ENCODE peak calls at places on chromosomes 5 and 9, in nine cellular contexts. S is hepatocyte; C is effector memory CD4-positive, alpha-beta T cell; N is prostate gland; R is RWPE2; V is coronary artery; U is neuronal stem cell; E is AG04450; Z is left ventricle myocardium inferior. P is an unnamed sample.

GRCh38 chr5:97534166-97534565 is 351.1 kb upstream of the RIOK2 start:
- DNase-seq in S (peak), C (no peak), N (peak), R (no peak), V (no peak), U (peak), E (peak), Z (no peak), P (peak)

GRCh38 chr5:13866792-13867191 is 77.7 kb downstream of the DNAH5 start:
- DNase-seq in S (peak), C (no peak), N (no peak), R (no peak), V (no peak), U (peak), E (no peak), Z (peak), P (peak)

GRCh38 chr9:86329649-86330048 is 24.6 kb downstream of the TUT7 start:
- DNase-seq in S (no peak), C (no peak), N (no peak), R (no peak), V (no peak), U (no peak), E (no peak), Z (no peak), P (no peak)

GRCh38 chr9:69885474-69885929 is 64.9 kb downstream of the CFAP95 start:
- DNase-seq in S (no peak), C (no peak), N (no peak), R (no peak), V (no peak), U (no peak), E (no peak), Z (no peak), P (no peak)

GRCh38 chr5:59620535-59621212 is 272.9 kb downstream of the PDE4D start:
- DNase-seq in S (no peak), C (no peak), N (no peak), R (no peak), V (no peak), U (no peak), E (no peak), Z (no peak), P (no peak)

GRCh38 chr5:146173597-146173996 is 8.9 kb downstream of the LARS1 start:
- DNase-seq in S (no peak), C (no peak), N (no peak), R (no peak), V (no peak), U (no peak), E (no peak), Z (no peak), P (no peak)

GRCh38 chr5:58466939-58467338 is 7.1 kb upstream of the PLK2 start:
- DNase-seq in S (peak), C (no peak), N (no peak), R (no peak), V (no peak), U (no peak), E (no peak), Z (no peak), P (peak)

GRCh38 chr9:127686461-127687393 is 20.1 kb upstream of the CFAP157 start:
- DNase-seq in S (no peak), C (no peak), N (no peak), R (no peak), V (no peak), U (no peak), E (no peak), Z (no peak), P (no peak)

GRCh38 chr9:90477535-90477934 is 165.1 kb downstream of the DIRAS2 start:
- DNase-seq in S (no peak), C (no peak), N (no peak), R (no peak), V (no peak), U (no peak), E (no peak), Z (no peak), P (no peak)

GRCh38 chr5:115627295-115627825 is 1.5 kb upstream of the TMED7 start:
- DNase-seq in S (no peak), C (no peak), N (no peak), R (no peak), V (no peak), U (no peak), E (no peak), Z (no peak), P (peak)

GRCh38 chr5:119537704-119538103 is 85.4 kb downstream of the HSD17B4 start:
- DNase-seq in S (peak), C (no peak), N (no peak), R (no peak), V (no peak), U (no peak), E (no peak), Z (no peak), P (peak)
- H3K4me3 ChIP-seq in S (no peak), C (no peak), N (no peak), R (no peak), V (no peak), U (no peak), E (no peak), Z (no peak), P (no peak)

GRCh38 chr5:41815261-41815660 is 55.0 kb downstream of the OXCT1 start:
- DNase-seq in S (no peak), C (no peak), N (no peak), R (no peak), V (no peak), U (no peak), E (no peak), Z (no peak), P (no peak)
- H3K27ac ChIP-seq in S (no peak), C (no peak), N (no peak), R (no peak), V (no peak), U (no peak), E (no peak), Z (no peak), P (no peak)

GRCh38 chr9:124858330-124859046 is 3.3 kb downstream of the RPL35 start:
- DNase-seq in S (no peak), C (no peak), N (no peak), R (no peak), V (peak), U (no peak), E (no peak), Z (no peak), P (no peak)
- H3K4me3 ChIP-seq in S (no peak), C (no peak), N (no peak), R (no peak), V (no peak), U (no peak), E (no peak), Z (no peak), P (no peak)

DNA sequence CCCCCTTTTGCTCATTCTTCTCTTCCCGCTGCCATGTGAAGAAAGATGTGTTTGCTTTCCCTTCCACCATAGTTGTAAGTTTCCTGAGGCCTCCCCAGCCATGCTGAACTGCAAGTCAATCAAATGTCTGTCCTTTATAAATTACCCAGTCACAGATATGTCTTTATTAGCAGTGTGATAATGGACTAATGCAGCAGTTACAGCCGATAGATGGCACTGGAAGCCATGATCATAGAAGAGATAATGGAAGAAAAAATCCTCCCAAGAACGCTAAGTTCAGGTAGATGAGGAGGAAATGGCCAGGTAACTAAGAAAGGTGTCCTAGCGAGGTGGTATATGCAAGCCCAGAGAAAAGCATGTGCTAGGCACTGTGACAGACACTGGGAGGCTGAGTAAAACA is 51.2 kb downstream of the TNFSF8 start:
- DNase-seq in S (no peak), C (no peak), N (no peak), R (no peak), V (no peak), U (no peak), E (no peak), Z (no peak), P (no peak)
- H3K27ac ChIP-seq in S (no peak), C (no peak), N (no peak), R (no peak), V (no peak), U (no peak), E (no peak), Z (no peak), P (no peak)